ENCODE peak calls at places on chromosome 3, in ten cellular contexts. One of them, this sample, is unnamed.
A peak's percentile ranks its signal among the peaks of the same experiment; 100 is the strongest.

GRCh38 chr3:125431391-125431790 is 56.3 kb upstream of the ZNF148 start:
- DNase-seq in HT1080: no peak
- DNase-seq in epithelial cell of prostate: no peak
- DNase-seq in fibroblast of the aortic adventitia: peak; percentile 48
- DNase-seq in endodermal cell: no peak
- DNase-seq in activated naive CD4-positive, alpha-beta T cell treated with anti-CD3 and anti-CD28 coated beads, Interleukin-2, amount 50 U/mL, for 72 hours: no peak
- DNase-seq in coronary artery: no peak
- DNase-seq in T-helper 2 cell: no peak
- DNase-seq in colonic mucosa: no peak
- DNase-seq in SK-N-SH: no peak
- DNase-seq in this sample: no peak

GRCh38 chr3:197406266-197406665 is 107.9 kb upstream of the DLG1 start:
- DNase-seq in SK-N-SH: peak; percentile 36
- DNase-seq in epithelial cell of prostate: no peak
- DNase-seq in coronary artery: no peak
- DNase-seq in T-helper 2 cell: no peak
- DNase-seq in endodermal cell: no peak
- DNase-seq in activated naive CD4-positive, alpha-beta T cell treated with anti-CD3 and anti-CD28 coated beads, Interleukin-2, amount 50 U/mL, for 72 hours: no peak
- DNase-seq in HT1080: peak; percentile 69
- DNase-seq in colonic mucosa: no peak
- DNase-seq in fibroblast of the aortic adventitia: no peak
- DNase-seq in this sample: peak; percentile 89

GRCh38 chr3:125605771-125606170 is 10.5 kb upstream of the OSBPL11 start:
- DNase-seq in T-helper 2 cell: no peak
- DNase-seq in fibroblast of the aortic adventitia: no peak
- DNase-seq in activated naive CD4-positive, alpha-beta T cell treated with anti-CD3 and anti-CD28 coated beads, Interleukin-2, amount 50 U/mL, for 72 hours: no peak
- DNase-seq in coronary artery: no peak
- DNase-seq in epithelial cell of prostate: no peak
- DNase-seq in HT1080: no peak
- DNase-seq in colonic mucosa: no peak
- DNase-seq in endodermal cell: no peak
- DNase-seq in SK-N-SH: no peak
- DNase-seq in this sample: no peak

GRCh38 chr3:188468672-188469071 is 314.7 kb downstream of the LPP start:
- DNase-seq in coronary artery: no peak
- DNase-seq in HT1080: no peak
- DNase-seq in SK-N-SH: no peak
- DNase-seq in endodermal cell: no peak
- DNase-seq in activated naive CD4-positive, alpha-beta T cell treated with anti-CD3 and anti-CD28 coated beads, Interleukin-2, amount 50 U/mL, for 72 hours: no peak
- DNase-seq in T-helper 2 cell: no peak
- DNase-seq in fibroblast of the aortic adventitia: peak; percentile 13
- DNase-seq in colonic mucosa: no peak
- DNase-seq in epithelial cell of prostate: no peak
- DNase-seq in this sample: no peak

GRCh38 chr3:20352547-20353164 is 166.7 kb upstream of the SGO1 start:
- DNase-seq in endodermal cell: no peak
- DNase-seq in T-helper 2 cell: no peak
- DNase-seq in epithelial cell of prostate: no peak
- DNase-seq in HT1080: peak; percentile 74
- DNase-seq in activated naive CD4-positive, alpha-beta T cell treated with anti-CD3 and anti-CD28 coated beads, Interleukin-2, amount 50 U/mL, for 72 hours: no peak
- DNase-seq in coronary artery: no peak
- DNase-seq in SK-N-SH: no peak
- DNase-seq in colonic mucosa: no peak
- DNase-seq in fibroblast of the aortic adventitia: no peak
- DNase-seq in this sample: no peak

GRCh38 chr3:8441969-8442559 is 59.6 kb upstream of the LMCD1 start:
- DNase-seq in epithelial cell of prostate: no peak
- DNase-seq in colonic mucosa: peak; percentile 32
- DNase-seq in activated naive CD4-positive, alpha-beta T cell treated with anti-CD3 and anti-CD28 coated beads, Interleukin-2, amount 50 U/mL, for 72 hours: no peak
- DNase-seq in SK-N-SH: peak; percentile 79
- DNase-seq in HT1080: peak; percentile 71
- DNase-seq in endodermal cell: peak; percentile 79
- DNase-seq in coronary artery: no peak
- DNase-seq in T-helper 2 cell: no peak
- DNase-seq in fibroblast of the aortic adventitia: peak; percentile 91
- DNase-seq in this sample: peak; percentile 90

GRCh38 chr3:145094355-145094941 is 1066.5 kb downstream of the PLOD2 start:
- DNase-seq in epithelial cell of prostate: peak; percentile 0
- DNase-seq in colonic mucosa: no peak
- DNase-seq in T-helper 2 cell: no peak
- DNase-seq in fibroblast of the aortic adventitia: peak; percentile 71
- DNase-seq in SK-N-SH: no peak
- DNase-seq in HT1080: peak; percentile 87
- DNase-seq in coronary artery: no peak
- DNase-seq in activated naive CD4-positive, alpha-beta T cell treated with anti-CD3 and anti-CD28 coated beads, Interleukin-2, amount 50 U/mL, for 72 hours: no peak
- DNase-seq in endodermal cell: no peak
- DNase-seq in this sample: peak; percentile 57

GRCh38 chr3:190807719-190808375 is 54.6 kb downstream of the GMNC start:
- DNase-seq in coronary artery: no peak
- DNase-seq in T-helper 2 cell: no peak
- DNase-seq in colonic mucosa: no peak
- DNase-seq in epithelial cell of prostate: no peak
- DNase-seq in fibroblast of the aortic adventitia: no peak
- DNase-seq in HT1080: no peak
- DNase-seq in activated naive CD4-positive, alpha-beta T cell treated with anti-CD3 and anti-CD28 coated beads, Interleukin-2, amount 50 U/mL, for 72 hours: no peak
- DNase-seq in endodermal cell: no peak
- DNase-seq in SK-N-SH: no peak
- DNase-seq in this sample: peak; percentile 37

GRCh38 chr3:185216587-185216918 is 37.3 kb downstream of the EHHADH start:
- DNase-seq in SK-N-SH: no peak
- DNase-seq in epithelial cell of prostate: no peak
- DNase-seq in T-helper 2 cell: no peak
- DNase-seq in endodermal cell: peak; percentile 60
- DNase-seq in HT1080: peak; percentile 23
- DNase-seq in coronary artery: no peak
- DNase-seq in colonic mucosa: no peak
- DNase-seq in fibroblast of the aortic adventitia: peak; percentile 37
- DNase-seq in activated naive CD4-positive, alpha-beta T cell treated with anti-CD3 and anti-CD28 coated beads, Interleukin-2, amount 50 U/mL, for 72 hours: no peak
- DNase-seq in this sample: peak; percentile 33

GRCh38 chr3:180284331-180285110 is 247.8 kb upstream of the PEX5L start:
- DNase-seq in coronary artery: no peak
- DNase-seq in endodermal cell: no peak
- DNase-seq in fibroblast of the aortic adventitia: peak; percentile 69
- DNase-seq in epithelial cell of prostate: no peak
- DNase-seq in HT1080: peak; percentile 66
- DNase-seq in colonic mucosa: no peak
- DNase-seq in T-helper 2 cell: no peak
- DNase-seq in SK-N-SH: no peak
- DNase-seq in activated naive CD4-positive, alpha-beta T cell treated with anti-CD3 and anti-CD28 coated beads, Interleukin-2, amount 50 U/mL, for 72 hours: no peak
- DNase-seq in this sample: no peak

GRCh38 chr3:122322095-122323075 is 2.7 kb upstream of the CSTA start:
- DNase-seq in colonic mucosa: no peak
- DNase-seq in HT1080: no peak
- DNase-seq in epithelial cell of prostate: no peak
- DNase-seq in coronary artery: no peak
- DNase-seq in activated naive CD4-positive, alpha-beta T cell treated with anti-CD3 and anti-CD28 coated beads, Interleukin-2, amount 50 U/mL, for 72 hours: peak; percentile 9
- DNase-seq in SK-N-SH: no peak
- DNase-seq in T-helper 2 cell: no peak
- DNase-seq in endodermal cell: no peak
- DNase-seq in fibroblast of the aortic adventitia: no peak
- DNase-seq in this sample: no peak

GRCh38 chr3:72050771-72051170 is 265.8 kb upstream of the PROK2 start:
- DNase-seq in colonic mucosa: no peak
- DNase-seq in fibroblast of the aortic adventitia: no peak
- DNase-seq in epithelial cell of prostate: no peak
- DNase-seq in coronary artery: no peak
- DNase-seq in activated naive CD4-positive, alpha-beta T cell treated with anti-CD3 and anti-CD28 coated beads, Interleukin-2, amount 50 U/mL, for 72 hours: no peak
- DNase-seq in HT1080: no peak
- DNase-seq in T-helper 2 cell: no peak
- DNase-seq in endodermal cell: no peak
- DNase-seq in SK-N-SH: no peak
- DNase-seq in this sample: no peak

GRCh38 chr3:87167634-87168456 is 59.3 kb upstream of the CHMP2B start:
- DNase-seq in endodermal cell: peak; percentile 54
- DNase-seq in T-helper 2 cell: no peak
- DNase-seq in coronary artery: no peak
- DNase-seq in epithelial cell of prostate: no peak
- DNase-seq in activated naive CD4-positive, alpha-beta T cell treated with anti-CD3 and anti-CD28 coated beads, Interleukin-2, amount 50 U/mL, for 72 hours: peak; percentile 17
- DNase-seq in fibroblast of the aortic adventitia: peak; percentile 77
- DNase-seq in SK-N-SH: peak; percentile 1
- DNase-seq in HT1080: peak; percentile 50
- DNase-seq in colonic mucosa: peak; percentile 45
- DNase-seq in this sample: peak; percentile 63

GRCh38 chr3:31004025-31004678 is 109.7 kb upstream of the GADL1 start:
- DNase-seq in fibroblast of the aortic adventitia: peak; percentile 96
- DNase-seq in activated naive CD4-positive, alpha-beta T cell treated with anti-CD3 and anti-CD28 coated beads, Interleukin-2, amount 50 U/mL, for 72 hours: no peak
- DNase-seq in HT1080: peak; percentile 81
- DNase-seq in T-helper 2 cell: no peak
- DNase-seq in SK-N-SH: peak; percentile 9
- DNase-seq in colonic mucosa: no peak
- DNase-seq in endodermal cell: no peak
- DNase-seq in epithelial cell of prostate: peak; percentile 37
- DNase-seq in coronary artery: no peak
- DNase-seq in this sample: peak; percentile 89

GRCh38 chr3:154795582-154795981 is 284.5 kb upstream of the MME start:
- DNase-seq in epithelial cell of prostate: peak; percentile 82
- DNase-seq in T-helper 2 cell: no peak
- DNase-seq in SK-N-SH: no peak
- DNase-seq in fibroblast of the aortic adventitia: peak; percentile 79
- DNase-seq in endodermal cell: no peak
- DNase-seq in activated naive CD4-positive, alpha-beta T cell treated with anti-CD3 and anti-CD28 coated beads, Interleukin-2, amount 50 U/mL, for 72 hours: no peak
- DNase-seq in colonic mucosa: no peak
- DNase-seq in HT1080: peak; percentile 97
- DNase-seq in coronary artery: no peak
- DNase-seq in this sample: no peak

GRCh38 chr3:121436074-121436473 is 109.7 kb downstream of the POLQ start:
- DNase-seq in T-helper 2 cell: no peak
- DNase-seq in colonic mucosa: no peak
- DNase-seq in fibroblast of the aortic adventitia: no peak
- DNase-seq in activated naive CD4-positive, alpha-beta T cell treated with anti-CD3 and anti-CD28 coated beads, Interleukin-2, amount 50 U/mL, for 72 hours: no peak
- DNase-seq in HT1080: no peak
- DNase-seq in coronary artery: no peak
- DNase-seq in SK-N-SH: no peak
- DNase-seq in endodermal cell: no peak
- DNase-seq in epithelial cell of prostate: no peak
- DNase-seq in this sample: no peak

GRCh38 chr3:29144807-29145206 is 136.1 kb upstream of the RBMS3 start:
- DNase-seq in coronary artery: no peak
- DNase-seq in endodermal cell: no peak
- DNase-seq in epithelial cell of prostate: no peak
- DNase-seq in HT1080: no peak
- DNase-seq in T-helper 2 cell: no peak
- DNase-seq in colonic mucosa: no peak
- DNase-seq in activated naive CD4-positive, alpha-beta T cell treated with anti-CD3 and anti-CD28 coated beads, Interleukin-2, amount 50 U/mL, for 72 hours: no peak
- DNase-seq in SK-N-SH: peak; percentile 55
- DNase-seq in fibroblast of the aortic adventitia: peak; percentile 48
- DNase-seq in this sample: peak; percentile 56

GRCh38 chr3:40186508-40186907 is 123.0 kb upstream of the EIF1B start:
- DNase-seq in T-helper 2 cell: no peak
- DNase-seq in HT1080: no peak
- DNase-seq in colonic mucosa: no peak
- DNase-seq in activated naive CD4-positive, alpha-beta T cell treated with anti-CD3 and anti-CD28 coated beads, Interleukin-2, amount 50 U/mL, for 72 hours: no peak
- DNase-seq in SK-N-SH: no peak
- DNase-seq in epithelial cell of prostate: no peak
- DNase-seq in coronary artery: no peak
- DNase-seq in fibroblast of the aortic adventitia: no peak
- DNase-seq in endodermal cell: peak; percentile 24
- DNase-seq in this sample: no peak

This sample was measured in dermis blood vessel endothelial cell.